ENCODE peak calls at places on chromosomes 13 and 19, in five cellular contexts. One of them, this sample, is unnamed.

GRCh38 chr19:13153627-13154240 is 3.5 kb downstream of the IER2 start:
- DNase-seq in putamen: no peak
- DNase-seq in WTC11: peak
- DNase-seq in activated T-cell treated with anti-CD3 and anti-CD28 coated beads, Interleukin-2, amount 50 U/mL, for 72 hours: peak
- DNase-seq in AG10803: peak
- DNase-seq in this sample: peak

GRCh38 chr13:40660270-40660669 is 6.2 kb downstream of the FOXO1 start:
- DNase-seq in putamen: no peak
- DNase-seq in activated T-cell treated with anti-CD3 and anti-CD28 coated beads, Interleukin-2, amount 50 U/mL, for 72 hours: no peak
- DNase-seq in AG10803: no peak
- DNase-seq in WTC11: no peak
- DNase-seq in this sample: no peak

GRCh38 chr13:109389892-109390345 is 396.5 kb downstream of the IRS2 start:
- DNase-seq in putamen: no peak
- DNase-seq in activated T-cell treated with anti-CD3 and anti-CD28 coated beads, Interleukin-2, amount 50 U/mL, for 72 hours: no peak
- DNase-seq in WTC11: no peak
- DNase-seq in AG10803: peak
- DNase-seq in this sample: no peak

GRCh38 chr19:3162418-3163229 is 15.9 kb upstream of the S1PR4 start:
- DNase-seq in WTC11: no peak
- DNase-seq in putamen: no peak
- DNase-seq in AG10803: peak
- DNase-seq in activated T-cell treated with anti-CD3 and anti-CD28 coated beads, Interleukin-2, amount 50 U/mL, for 72 hours: no peak
- DNase-seq in this sample: no peak

GRCh38 chr13:106710267-106710666 is 142.3 kb upstream of the ARGLU1 start:
- DNase-seq in putamen: no peak
- DNase-seq in AG10803: no peak
- DNase-seq in activated T-cell treated with anti-CD3 and anti-CD28 coated beads, Interleukin-2, amount 50 U/mL, for 72 hours: no peak
- DNase-seq in WTC11: no peak
- DNase-seq in this sample: no peak

GRCh38 chr13:114077938-114078335 is 54.5 kb downstream of the RASA3 start:
- DNase-seq in WTC11: no peak
- DNase-seq in AG10803: peak
- DNase-seq in activated T-cell treated with anti-CD3 and anti-CD28 coated beads, Interleukin-2, amount 50 U/mL, for 72 hours: no peak
- DNase-seq in putamen: no peak
- DNase-seq in this sample: no peak

GRCh38 chr13:72536668-72537399 is 190.6 kb downstream of the MZT1 start:
- DNase-seq in activated T-cell treated with anti-CD3 and anti-CD28 coated beads, Interleukin-2, amount 50 U/mL, for 72 hours: no peak
- DNase-seq in AG10803: no peak
- DNase-seq in putamen: peak
- DNase-seq in WTC11: no peak
- DNase-seq in this sample: no peak

GRCh38 chr19:13164370-13165090 is 14.3 kb downstream of the IER2 start:
- DNase-seq in putamen: no peak
- DNase-seq in WTC11: peak
- DNase-seq in AG10803: peak
- DNase-seq in activated T-cell treated with anti-CD3 and anti-CD28 coated beads, Interleukin-2, amount 50 U/mL, for 72 hours: peak
- DNase-seq in this sample: no peak

GRCh38 chr19:35034588-35035382 is 4.5 kb downstream of the SCN1B start:
- DNase-seq in WTC11: no peak
- DNase-seq in putamen: no peak
- DNase-seq in AG10803: no peak
- DNase-seq in activated T-cell treated with anti-CD3 and anti-CD28 coated beads, Interleukin-2, amount 50 U/mL, for 72 hours: no peak
- DNase-seq in this sample: no peak

This sample was measured in NCI-H1930.